ENCODE peak calls at places on chromosomes 6 and 20, in seven cellular contexts. Y, G, K, L, W, Q and O are unnamed samples.

GRCh38 chr6:88455317-88455716 is 289.2 kb upstream of the CNR1 start:
- DNase-seq in W (no peak), Y (no peak), K (no peak), Q (no peak), G (no peak), L (no peak), O (no peak)

GRCh38 chr6:164227952-164228522 is 813.5 kb downstream of the QKI start:
- DNase-seq in Y (no peak), W (no peak), G (no peak), Q (no peak), K (no peak), L (no peak), O (no peak)

GRCh38 chr6:39172377-39172757 is 56.9 kb downstream of the KCNK5 start:
- DNase-seq in Y (no peak), G (no peak), K (no peak), L (no peak), W (no peak), Q (no peak), O (no peak)

GRCh38 chr6:154459513-154459912 is 51.0 kb downstream of the CNKSR3 start:
- DNase-seq in L (no peak), Q (no peak), W (no peak), Y (no peak), G (no peak), K (no peak), O (no peak)

GRCh38 chr20:22438926-22439325 is 145.4 kb downstream of the FOXA2 start:
- DNase-seq in Q (no peak), G (no peak), K (no peak), Y (peak), L (no peak), W (no peak), O (no peak)

GRCh38 chr6:124573953-124574352 is 388.3 kb upstream of the RNF217 start:
- DNase-seq in L (no peak), K (no peak), G (no peak), W (no peak), Q (no peak), Y (no peak), O (no peak)

GRCh38 chr6:137749595-137750215 is 117.4 kb upstream of the TNFAIP3 start:
- DNase-seq in L (no peak), W (no peak), Q (no peak), Y (no peak), G (no peak), K (no peak), O (no peak)

GRCh38 chr6:124688369-124688768 is 273.9 kb upstream of the RNF217 start:
- DNase-seq in Q (no peak), Y (no peak), G (no peak), W (no peak), K (no peak), L (no peak), O (no peak)

GRCh38 chr6:132482595-132482994 is 30.3 kb downstream of the STX7 start:
- DNase-seq in Q (no peak), Y (no peak), G (no peak), W (no peak), K (no peak), L (no peak), O (no peak)

GRCh38 chr6:44000164-44000842 is 126.9 kb downstream of the MRPL14 start:
- DNase-seq in L (no peak), W (no peak), Y (no peak), G (no peak), Q (peak), K (no peak), O (no peak)

GRCh38 chr6:154510144-154510905 is at the start of gene CNKSR3:
- DNase-seq in Q (peak), W (no peak), L (no peak), Y (peak), K (peak), G (peak), O (no peak)

GRCh38 chr20:13638162-13638495 is 603 bp downstream of the TASP1 start:
- DNase-seq in G (peak), Y (peak), W (no peak), L (no peak), K (no peak), Q (no peak), O (no peak)

GRCh38 chr6:136711644-136712043 is 80.6 kb downstream of the MAP3K5 start:
- DNase-seq in Y (no peak), L (no peak), K (no peak), G (no peak), W (no peak), Q (no peak), O (no peak)

GRCh38 chr6:90982051-90982450 is 395.2 kb upstream of the MAP3K7 start:
- DNase-seq in G (no peak), Q (no peak), W (no peak), K (no peak), Y (no peak), L (no peak), O (no peak)

GRCh38 chr6:2875840-2876207 is 27.3 kb downstream of the SERPINB9 start:
- DNase-seq in Y (no peak), W (peak), G (no peak), K (no peak), Q (no peak), L (peak), O (no peak)

GRCh38 chr20:46683939-46684750 is 5.1 kb downstream of the TP53RK start:
- DNase-seq in K (peak), Y (peak), G (no peak), W (no peak), Q (no peak), L (no peak), O (no peak)

GRCh38 chr6:6314601-6315000 is 5.9 kb downstream of the F13A1 start:
- DNase-seq in W (no peak), Y (no peak), Q (no peak), K (no peak), G (no peak), L (no peak), O (no peak)

GRCh38 chr6:113461153-113461897 is 395.8 kb upstream of the MARCKS start:
- DNase-seq in Q (no peak), K (no peak), G (no peak), L (no peak), W (no peak), Y (no peak), O (no peak)

GRCh38 chr6:144336900-144337299 is 51.8 kb downstream of the UTRN start:
- DNase-seq in K (no peak), Q (no peak), G (no peak), W (no peak), L (no peak), Y (no peak), O (no peak)

GRCh38 chr20:4026093-4026601 is 10.8 kb upstream of the RNF24 start:
- DNase-seq in G (no peak), L (no peak), K (no peak), Y (no peak), W (no peak), Q (no peak), O (no peak)